ENCODE peak calls at places on chromosomes 7 and 10, in four cellular contexts. Y is body of pancreas, S is mucosa of descending colon, G is mammary epithelial cell. D is an unnamed sample.

GRCh38 chr10:3248526-3249255 is 76.1 kb upstream of the PITRM1 start:
- DNase-seq in Y (no peak), S (no peak), G (peak; percentile 94), D (peak; percentile 25)

GRCh38 chr10:95532536-95532935 is 28.6 kb downstream of the SORBS1 start:
- DNase-seq in Y (no peak), S (no peak), G (no peak), D (no peak)

GRCh38 chr10:71436268-71436922 is 39.7 kb downstream of the CDH23 start:
- DNase-seq in Y (no peak), S (no peak), G (no peak), D (no peak)

GRCh38 chr7:118590107-118590506 is 365.6 kb downstream of the ANKRD7 start:
- DNase-seq in Y (no peak), S (no peak), G (peak; percentile 20), D (peak; percentile 6)

GRCh38 chr7:26265499-26266075 is 26.1 kb upstream of the SNX10 start:
- DNase-seq in Y (no peak), S (no peak), G (no peak), D (no peak)

GRCh38 chr10:108597657-108598319 is 1325.5 kb downstream of the XPNPEP1 start:
- DNase-seq in Y (no peak), S (no peak), G (no peak), D (no peak)

GRCh38 chr7:55369427-55369826 is 4.3 kb downstream of the LANCL2 start:
- DNase-seq in Y (no peak), S (no peak), G (no peak), D (no peak)

GRCh38 chr7:111486472-111487142 is 75.7 kb downstream of the IMMP2L start:
- DNase-seq in Y (peak; percentile 16), S (no peak), G (peak; percentile 31), D (peak; percentile 27)

GRCh38 chr10:79145517-79146470 is 77.0 kb downstream of the ZMIZ1 start:
- DNase-seq in Y (no peak), S (no peak), G (no peak), D (no peak)

GRCh38 chr10:15419279-15419874 is 48.3 kb upstream of the FAM171A1 start:
- DNase-seq in Y (peak; percentile 55), S (no peak), G (peak; percentile 20), D (peak; percentile 38)

GRCh38 chr10:5929442-5929841 is 39.4 kb downstream of the FBH1 start:
- DNase-seq in Y (no peak), S (no peak), G (no peak), D (no peak)

GRCh38 chr7:31122649-31123058 is 70.5 kb downstream of the ADCYAP1R1 start:
- DNase-seq in Y (peak; percentile 73), S (peak; percentile 60), G (peak; percentile 63), D (peak; percentile 82)

GRCh38 chr10:4372601-4373000 is 453.4 kb upstream of the AKR1E2 start:
- DNase-seq in Y (no peak), S (no peak), G (no peak), D (no peak)

GRCh38 chr7:44224216-44224950 is 23.6 kb downstream of the YKT6 start:
- DNase-seq in Y (peak; percentile 70), S (no peak), G (peak; percentile 36), D (no peak)

GRCh38 chr7:12564996-12565764 is 5.3 kb upstream of the SCIN start:
- DNase-seq in Y (no peak), S (no peak), G (no peak), D (no peak)

GRCh38 chr7:2450198-2451107 is 25.7 kb downstream of the GRIFIN start:
- DNase-seq in Y (no peak), S (no peak), G (no peak), D (no peak)

GRCh38 chr7:2446676-2447075 is 29.5 kb downstream of the GRIFIN start:
- DNase-seq in Y (no peak), S (no peak), G (no peak), D (no peak)

GRCh38 chr7:2451171-2452073 is 24.8 kb downstream of the GRIFIN start:
- DNase-seq in Y (peak; percentile 87), S (peak; percentile 93), G (peak; percentile 48), D (peak; percentile 99)

GRCh38 chr7:2452643-2453270 is 23.4 kb downstream of the GRIFIN start:
- DNase-seq in Y (no peak), S (no peak), G (no peak), D (no peak)

DNA sequence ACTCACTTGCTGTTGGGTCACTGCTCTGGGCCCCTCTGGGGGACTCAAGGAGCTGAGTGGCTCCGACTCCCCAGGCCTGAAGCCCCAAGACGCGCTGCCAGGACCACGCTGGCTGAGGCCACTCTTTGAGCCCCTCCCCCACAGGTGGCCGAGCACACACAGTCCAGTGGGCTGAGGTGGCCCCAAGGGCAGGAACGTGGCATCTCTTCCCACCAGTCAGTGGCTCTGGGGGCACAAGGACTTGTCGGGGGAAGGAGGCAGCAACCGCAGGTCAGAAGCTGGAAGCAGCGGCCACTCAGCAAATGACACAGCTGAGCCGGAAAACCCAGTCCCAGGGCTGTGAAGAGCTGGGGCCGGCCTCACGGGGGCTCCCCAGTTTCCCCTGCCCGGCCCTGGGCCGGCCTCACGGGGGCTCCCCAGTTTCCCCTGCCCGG is 24.1 kb downstream of the GRIFIN start:
- DNase-seq in Y (no peak), S (peak; percentile 53), G (no peak), D (peak; percentile 55)
- TF ChIP-seq CTCF in Y (no peak), S (no peak), G (no peak), D (no peak)

GRCh38 chr10:88270871-88271713 is 312.0 kb downstream of the RNLS start:
- DNase-seq in Y (no peak), S (no peak), G (peak; percentile 45), D (no peak)
- TF ChIP-seq CTCF in Y (no peak), S (no peak), G (no peak), D (no peak)

DNA sequence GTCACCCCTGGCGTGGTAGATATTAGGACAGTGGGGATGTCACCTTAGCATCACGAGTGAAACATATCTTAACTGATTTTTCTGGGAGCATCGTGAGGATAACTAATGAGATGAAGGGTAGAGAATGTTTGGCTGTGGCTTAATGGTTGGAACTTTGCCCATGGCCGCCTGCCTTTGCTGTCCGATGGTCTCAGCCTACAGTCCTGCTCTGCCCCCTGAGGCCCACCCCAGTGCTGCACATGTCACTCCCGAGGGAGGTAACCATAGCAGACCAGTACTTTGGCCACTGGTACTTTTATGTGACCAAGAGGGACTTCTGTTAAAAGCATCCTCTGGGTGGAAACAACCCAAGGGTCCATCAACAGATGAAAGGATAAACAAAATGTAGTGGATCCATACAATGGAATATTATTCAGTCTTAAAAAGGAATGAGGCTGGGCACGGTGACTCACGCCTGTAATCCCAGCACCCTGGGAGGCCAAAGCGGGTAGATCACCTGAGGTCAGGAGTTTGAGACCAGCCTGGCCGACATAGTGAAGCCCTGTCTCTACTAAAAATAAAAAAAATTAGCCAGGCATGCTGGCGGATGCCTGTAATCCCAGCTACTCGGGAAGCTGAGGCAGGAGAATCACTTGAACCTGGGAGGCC is 58.4 kb downstream of the TACR2 start:
- DNase-seq in Y (no peak), S (no peak), G (no peak), D (no peak)
- TF ChIP-seq CTCF in Y (no peak), S (no peak), G (no peak), D (no peak)

GRCh38 chr10:90865400-90865799 is 6.4 kb upstream of the RPP30 start:
- DNase-seq in Y (no peak), S (no peak), G (no peak), D (no peak)

GRCh38 chr10:90866050-90866598 is 5.7 kb upstream of the RPP30 start:
- DNase-seq in Y (no peak), S (no peak), G (no peak), D (no peak)

GRCh38 chr10:90872648-90873020 is 860 bp downstream of the RPP30 start:
- DNase-seq in Y (no peak), S (no peak), G (no peak), D (no peak)

GRCh38 chr10:90871761-90872647 is at the start of gene RPP30:
- DNase-seq in Y (peak; percentile 79), S (peak; percentile 88), G (peak; percentile 86), D (peak; percentile 79)

DNA sequence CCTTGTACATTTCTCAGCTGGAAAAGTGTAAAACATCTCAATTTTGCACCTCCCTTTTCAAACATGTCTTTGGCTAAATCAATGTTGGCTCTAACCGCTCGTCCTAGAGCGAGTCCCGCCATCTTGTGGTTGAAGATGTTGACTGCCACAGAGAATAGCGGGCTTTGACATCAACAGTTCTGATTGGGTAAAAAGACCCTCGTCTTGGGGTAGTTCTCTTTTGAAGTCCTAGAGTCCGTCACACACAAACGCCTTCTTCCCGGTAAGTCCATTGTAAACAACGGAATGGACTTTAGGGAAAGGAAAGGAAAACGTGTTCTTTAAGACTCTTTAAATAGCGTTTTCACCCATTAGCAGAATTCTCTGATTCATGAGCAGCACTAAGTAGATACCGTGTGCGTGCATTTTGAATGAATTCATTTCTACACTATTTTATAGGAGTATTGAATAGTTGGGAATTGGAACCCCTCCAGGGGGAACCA is 454 bp upstream of the RPP30 start:
- DNase-seq in Y (no peak), S (no peak), G (peak; percentile 64), D (peak; percentile 21)
- TF ChIP-seq CTCF in Y (peak; percentile 35), S (no peak), G (peak; percentile 65), D (no peak)

DNA sequence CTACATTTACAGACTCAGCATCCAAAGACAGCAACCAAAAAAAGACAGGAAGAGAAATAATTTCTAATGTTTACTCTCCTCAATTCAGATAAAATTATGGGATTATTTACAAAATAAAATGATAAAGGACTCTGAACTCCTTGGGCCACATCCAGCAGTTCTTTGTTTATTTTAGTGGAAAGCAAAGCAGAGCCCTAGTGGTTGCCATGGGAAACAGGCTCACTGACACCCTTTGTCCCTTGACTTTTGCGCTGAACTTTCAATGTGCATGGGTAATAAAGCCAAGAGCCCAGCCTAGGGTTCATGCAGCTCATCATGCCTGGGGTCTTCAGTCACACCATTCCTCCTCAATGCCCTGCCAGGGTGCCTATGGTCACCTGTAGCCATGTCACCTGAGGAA is 442.6 kb upstream of the IGFBP3 start:
- DNase-seq in Y (no peak), S (no peak), G (no peak), D (no peak)
- TF ChIP-seq CTCF in Y (peak; percentile 8), S (no peak), G (no peak), D (peak; percentile 29)